ENCODE peak calls at places on chromosomes 5 and 9, in eight cellular contexts. B, Y, N, K, T, Z, X and S are unnamed samples.

GRCh38 chr5:132499440-132500243 is 9.1 kb upstream of the IRF1 start:
- DNase-seq in Y (no peak), B (no peak), Z (peak; percentile 90), K (no peak), X (no peak), T (no peak), N (no peak), S (no peak)

GRCh38 chr5:60354322-60354721 is 345.6 kb downstream of the DEPDC1B start:
- DNase-seq in N (no peak), X (peak; percentile 31), K (no peak), Y (no peak), T (no peak), B (no peak), Z (no peak), S (no peak)

GRCh38 chr9:133099726-133100517 is 21.1 kb downstream of the RALGDS start:
- DNase-seq in X (no peak), K (no peak), B (no peak), T (no peak), Z (no peak), Y (no peak), N (no peak), S (no peak)

GRCh38 chr5:172733179-172733973 is 37.6 kb downstream of the DUSP1 start:
- DNase-seq in B (no peak), X (no peak), Z (peak; percentile 89), K (peak; percentile 98), T (peak; percentile 98), Y (peak; percentile 99), N (peak; percentile 42), S (no peak)

GRCh38 chr5:11128021-11128420 is 367.0 kb upstream of the DAP start:
- DNase-seq in B (no peak), N (no peak), X (no peak), Z (no peak), T (no peak), Y (no peak), K (no peak), S (no peak)

GRCh38 chr5:37721447-37721871 is 118.4 kb downstream of the GDNF start:
- DNase-seq in Y (peak; percentile 24), X (peak; percentile 89), N (no peak), K (peak; percentile 59), B (peak; percentile 41), Z (no peak), T (peak; percentile 65), S (no peak)

GRCh38 chr5:111017731-111018130 is 53.8 kb upstream of the TSLP start:
- DNase-seq in N (no peak), T (peak; percentile 16), X (no peak), Y (peak; percentile 3), B (no peak), K (peak; percentile 2), Z (no peak), S (no peak)

GRCh38 chr9:14236586-14236985 is 77.4 kb downstream of the NFIB start:
- DNase-seq in X (no peak), Z (no peak), B (no peak), N (no peak), Y (no peak), K (no peak), T (no peak), S (no peak)

GRCh38 chr9:16811987-16812685 is 58.3 kb downstream of the BNC2 start:
- DNase-seq in N (no peak), B (no peak), Y (no peak), K (no peak), X (no peak), T (no peak), Z (no peak), S (no peak)

GRCh38 chr5:89930591-89931383 is 478.8 kb downstream of the CETN3 start:
- DNase-seq in N (no peak), B (peak; percentile 59), Z (peak; percentile 67), Y (peak; percentile 82), X (peak; percentile 72), T (peak; percentile 80), K (peak; percentile 74), S (no peak)

GRCh38 chr5:66002415-66002814 is 76.0 kb downstream of the ERBIN start:
- DNase-seq in T (peak; percentile 25), Z (no peak), Y (no peak), B (peak; percentile 16), N (no peak), X (no peak), K (peak; percentile 17), S (no peak)

GRCh38 chr5:149435015-149435376 is 55.9 kb upstream of the IL17B start:
- DNase-seq in T (no peak), X (no peak), Y (no peak), B (no peak), Z (no peak), K (no peak), N (no peak), S (no peak)

GRCh38 chr9:14207352-14207995 is 106.5 kb downstream of the NFIB start:
- DNase-seq in B (peak; percentile 5), Z (no peak), K (no peak), X (no peak), T (no peak), Y (no peak), N (no peak), S (no peak)

GRCh38 chr5:145506451-145506850 is 328.7 kb downstream of the PRELID2 start:
- DNase-seq in X (peak; percentile 94), K (no peak), N (no peak), T (no peak), Z (no peak), Y (no peak), B (no peak), S (no peak)

GRCh38 chr5:31270396-31270795 is 76.9 kb downstream of the CDH6 start:
- DNase-seq in K (no peak), N (peak; percentile 50), B (no peak), X (peak; percentile 61), Z (no peak), Y (peak; percentile 32), T (no peak), S (no peak)

GRCh38 chr9:137943655-137944054 is 66.1 kb downstream of the CACNA1B start:
- DNase-seq in N (no peak), K (no peak), B (no peak), Z (no peak), X (no peak), Y (no peak), T (no peak), S (no peak)

DNA sequence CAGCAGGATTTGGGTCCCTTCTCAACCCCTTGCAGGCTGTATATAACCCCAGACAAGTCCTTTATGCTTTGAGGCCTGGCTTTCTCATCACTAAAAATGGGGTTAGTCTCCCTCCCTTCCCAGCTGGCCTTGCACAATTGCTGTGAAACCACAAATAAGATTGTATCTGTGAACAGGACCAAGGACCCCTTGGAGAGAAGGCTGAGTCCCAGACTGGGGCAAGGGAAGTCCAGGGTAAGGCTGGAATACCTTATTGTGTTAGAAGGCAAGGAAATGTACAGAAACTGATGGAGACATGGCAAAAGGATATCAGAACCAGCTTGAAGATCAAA is 11.4 kb downstream of the MACROH2A1 start:
- DNase-seq in T (no peak), Z (no peak), B (no peak), K (no peak), Y (no peak), N (no peak), X (no peak), S (no peak)
- H3K27ac ChIP-seq in T (peak overlapping the region; percentile 37), Z (peak overlapping the region; percentile 70), B (no peak overlapping the region), K (peak overlapping the region; percentile 57), Y (peak overlapping the region; percentile 85), N (no peak overlapping the region), X (no peak overlapping the region), S (no peak overlapping the region)

GRCh38 chr5:139905401-139905800 is 109.8 kb downstream of the PSD2 start:
- DNase-seq in Z (no peak), X (no peak), N (no peak), Y (no peak), B (no peak), K (no peak), T (no peak), S (no peak)

GRCh38 chr5:139904566-139905400 is 109.2 kb downstream of the PSD2 start:
- DNase-seq in X (no peak), B (no peak), Y (no peak), T (no peak), N (peak; percentile 69), Z (no peak), K (no peak), S (no peak)

GRCh38 chr5:139903805-139904565 is 108.4 kb downstream of the PSD2 start:
- DNase-seq in Y (peak; percentile 47), B (no peak), Z (no peak), N (peak; percentile 84), X (peak; percentile 27), T (no peak), K (no peak), S (no peak)

GRCh38 chr5:139901971-139902370 is 106.4 kb downstream of the PSD2 start:
- DNase-seq in Y (no peak), B (no peak), K (no peak), Z (no peak), N (no peak), X (no peak), T (no peak), S (no peak)

DNA sequence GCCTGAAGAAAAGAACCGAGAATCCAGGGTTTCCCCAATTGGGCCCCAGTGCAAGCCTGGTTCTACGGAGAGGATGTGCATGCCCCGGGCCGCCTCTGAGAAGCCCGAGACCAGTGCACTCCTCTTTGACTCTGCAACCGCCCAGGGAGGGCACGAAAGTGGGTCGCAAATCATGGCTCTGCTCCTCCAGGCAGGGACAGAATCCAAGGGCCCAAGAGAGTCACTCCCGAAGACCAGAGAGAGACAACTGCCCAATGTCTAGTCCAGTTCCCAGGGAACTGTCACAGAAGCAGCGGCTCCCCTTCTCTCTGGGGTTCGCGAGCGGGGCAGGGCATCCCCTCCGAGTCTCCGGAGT is 107.8 kb downstream of the PSD2 start:
- DNase-seq in Z (no peak), X (no peak), Y (no peak), K (no peak), B (no peak), N (peak; percentile 30), T (no peak), S (no peak)
- TF ChIP-seq EZH2 in Z (no peak), X (no peak), Y (no peak), K (no peak), B (no peak), N (peak; percentile 82), T (no peak), S (no peak)

GRCh38 chr5:112106878-112107277 is 312.2 kb downstream of the EPB41L4A start:
- DNase-seq in Y (no peak), B (no peak), K (no peak), Z (no peak), T (no peak), X (no peak), N (no peak), S (no peak)
- H3K27ac ChIP-seq in Y (no peak overlapping the region), B (no peak overlapping the region), K (no peak overlapping the region), Z (no peak overlapping the region), T (no peak overlapping the region), X (no peak overlapping the region), N (no peak overlapping the region), S (no peak overlapping the region)

GRCh38 chr5:1883120-1883924 is 597 bp upstream of the IRX4 start:
- DNase-seq in B (no peak), T (no peak), N (peak; percentile 80), K (no peak), Y (peak; percentile 30), Z (no peak), X (peak; percentile 35), S (no peak)

GRCh38 chr5:1881273-1881586 is 1.5 kb downstream of the IRX4 start:
- DNase-seq in K (no peak), N (peak; percentile 40), Z (no peak), Y (no peak), B (no peak), X (peak; percentile 61), T (no peak), S (no peak)

GRCh38 chr5:1883925-1884637 is 1.4 kb upstream of the IRX4 start:
- DNase-seq in T (no peak), K (no peak), Y (no peak), X (no peak), B (no peak), N (peak; percentile 37), Z (no peak), S (no peak)

GRCh38 chr5:1881731-1882336 is 891 bp downstream of the IRX4 start:
- DNase-seq in X (no peak), Y (no peak), Z (no peak), K (no peak), B (no peak), N (peak; percentile 52), T (no peak), S (no peak)

GRCh38 chr5:1882337-1883119 is at the start of gene IRX4:
- DNase-seq in Z (no peak), T (peak; percentile 17), K (peak; percentile 3), Y (peak; percentile 45), X (peak; percentile 29), N (peak; percentile 62), B (no peak), S (no peak)
- TF ChIP-seq EZH2 in Z (no peak), T (no peak), K (no peak), Y (no peak), X (no peak), N (peak; percentile 74), B (no peak), S (no peak)